ENCODE peak calls at places on chromosomes 2 and 18, in nine cellular contexts. One of them, this sample, is unnamed.

GRCh38 chr2:69046221-69046662 is 33.3 kb downstream of the ANTXR1 start:
- DNase-seq in activated T-helper 1 cell treated with anti-CD3 and anti-CD28 coated beads, Interleukin-12 subunit alpha, Interleukin-12 subunit beta, Interleukin-2, Interleukin-4 antibody, amounts not matched to agents 30 ng/mL and 10 ng/mL and 1 ng/mL, durations not matched to agents 14 hours and 24 hours and 36 hours: no peak
- DNase-seq in central memory CD4-positive, alpha-beta T cell: no peak
- DNase-seq in GM03348: no peak
- DNase-seq in stimulated activated CD4-positive, alpha-beta T cell treated with anti-CD3 and anti-CD28 coated beads, TNF-alpha, amount 100 ng/mL, for 4 hours: no peak
- DNase-seq in CD8-positive, alpha-beta T cell: no peak
- DNase-seq in effector CD4-positive, alpha-beta T cell: no peak
- DNase-seq in NCI-H2171 treated with DMSO at 0.1 percent for 48 hours: no peak
- DNase-seq in GDM1: no peak
- DNase-seq in this sample: no peak

GRCh38 chr2:234595829-234596228 is 98.9 kb upstream of the ARL4C start:
- DNase-seq in stimulated activated CD4-positive, alpha-beta T cell treated with anti-CD3 and anti-CD28 coated beads, TNF-alpha, amount 100 ng/mL, for 4 hours: no peak
- DNase-seq in GM03348: no peak
- DNase-seq in NCI-H2171 treated with DMSO at 0.1 percent for 48 hours: no peak
- DNase-seq in CD8-positive, alpha-beta T cell: no peak
- DNase-seq in central memory CD4-positive, alpha-beta T cell: no peak
- DNase-seq in activated T-helper 1 cell treated with anti-CD3 and anti-CD28 coated beads, Interleukin-12 subunit alpha, Interleukin-12 subunit beta, Interleukin-2, Interleukin-4 antibody, amounts not matched to agents 30 ng/mL and 10 ng/mL and 1 ng/mL, durations not matched to agents 14 hours and 24 hours and 36 hours: no peak
- DNase-seq in GDM1: no peak
- DNase-seq in effector CD4-positive, alpha-beta T cell: no peak
- DNase-seq in this sample: no peak

GRCh38 chr18:11002277-11002676 is 147.1 kb downstream of the PIEZO2 start:
- DNase-seq in NCI-H2171 treated with DMSO at 0.1 percent for 48 hours: no peak
- DNase-seq in effector CD4-positive, alpha-beta T cell: no peak
- DNase-seq in GM03348: no peak
- DNase-seq in stimulated activated CD4-positive, alpha-beta T cell treated with anti-CD3 and anti-CD28 coated beads, TNF-alpha, amount 100 ng/mL, for 4 hours: no peak
- DNase-seq in CD8-positive, alpha-beta T cell: no peak
- DNase-seq in GDM1: no peak
- DNase-seq in activated T-helper 1 cell treated with anti-CD3 and anti-CD28 coated beads, Interleukin-12 subunit alpha, Interleukin-12 subunit beta, Interleukin-2, Interleukin-4 antibody, amounts not matched to agents 30 ng/mL and 10 ng/mL and 1 ng/mL, durations not matched to agents 14 hours and 24 hours and 36 hours: no peak
- DNase-seq in central memory CD4-positive, alpha-beta T cell: no peak
- DNase-seq in this sample: no peak

GRCh38 chr2:70851704-70852103 is 16.1 kb upstream of the CD207 start:
- DNase-seq in CD8-positive, alpha-beta T cell: no peak
- DNase-seq in GM03348: no peak
- DNase-seq in central memory CD4-positive, alpha-beta T cell: no peak
- DNase-seq in effector CD4-positive, alpha-beta T cell: no peak
- DNase-seq in GDM1: peak
- DNase-seq in stimulated activated CD4-positive, alpha-beta T cell treated with anti-CD3 and anti-CD28 coated beads, TNF-alpha, amount 100 ng/mL, for 4 hours: no peak
- DNase-seq in activated T-helper 1 cell treated with anti-CD3 and anti-CD28 coated beads, Interleukin-12 subunit alpha, Interleukin-12 subunit beta, Interleukin-2, Interleukin-4 antibody, amounts not matched to agents 30 ng/mL and 10 ng/mL and 1 ng/mL, durations not matched to agents 14 hours and 24 hours and 36 hours: peak
- DNase-seq in NCI-H2171 treated with DMSO at 0.1 percent for 48 hours: no peak
- DNase-seq in this sample: no peak

GRCh38 chr2:10395893-10396292 is 52.2 kb downstream of the ODC1 start:
- DNase-seq in central memory CD4-positive, alpha-beta T cell: no peak
- DNase-seq in GM03348: no peak
- DNase-seq in GDM1: no peak
- DNase-seq in stimulated activated CD4-positive, alpha-beta T cell treated with anti-CD3 and anti-CD28 coated beads, TNF-alpha, amount 100 ng/mL, for 4 hours: no peak
- DNase-seq in effector CD4-positive, alpha-beta T cell: no peak
- DNase-seq in NCI-H2171 treated with DMSO at 0.1 percent for 48 hours: no peak
- DNase-seq in activated T-helper 1 cell treated with anti-CD3 and anti-CD28 coated beads, Interleukin-12 subunit alpha, Interleukin-12 subunit beta, Interleukin-2, Interleukin-4 antibody, amounts not matched to agents 30 ng/mL and 10 ng/mL and 1 ng/mL, durations not matched to agents 14 hours and 24 hours and 36 hours: no peak
- DNase-seq in CD8-positive, alpha-beta T cell: no peak
- DNase-seq in this sample: no peak

GRCh38 chr2:132400169-132400900 is 16.3 kb upstream of the GPR39 start:
- DNase-seq in GM03348: peak
- DNase-seq in CD8-positive, alpha-beta T cell: no peak
- DNase-seq in activated T-helper 1 cell treated with anti-CD3 and anti-CD28 coated beads, Interleukin-12 subunit alpha, Interleukin-12 subunit beta, Interleukin-2, Interleukin-4 antibody, amounts not matched to agents 30 ng/mL and 10 ng/mL and 1 ng/mL, durations not matched to agents 14 hours and 24 hours and 36 hours: no peak
- DNase-seq in stimulated activated CD4-positive, alpha-beta T cell treated with anti-CD3 and anti-CD28 coated beads, TNF-alpha, amount 100 ng/mL, for 4 hours: no peak
- DNase-seq in GDM1: no peak
- DNase-seq in central memory CD4-positive, alpha-beta T cell: no peak
- DNase-seq in effector CD4-positive, alpha-beta T cell: no peak
- DNase-seq in NCI-H2171 treated with DMSO at 0.1 percent for 48 hours: no peak
- DNase-seq in this sample: no peak

GRCh38 chr2:100309973-100310719 is 12.2 kb downstream of the LONRF2 start:
- DNase-seq in CD8-positive, alpha-beta T cell: no peak
- DNase-seq in effector CD4-positive, alpha-beta T cell: no peak
- DNase-seq in central memory CD4-positive, alpha-beta T cell: no peak
- DNase-seq in stimulated activated CD4-positive, alpha-beta T cell treated with anti-CD3 and anti-CD28 coated beads, TNF-alpha, amount 100 ng/mL, for 4 hours: no peak
- DNase-seq in activated T-helper 1 cell treated with anti-CD3 and anti-CD28 coated beads, Interleukin-12 subunit alpha, Interleukin-12 subunit beta, Interleukin-2, Interleukin-4 antibody, amounts not matched to agents 30 ng/mL and 10 ng/mL and 1 ng/mL, durations not matched to agents 14 hours and 24 hours and 36 hours: no peak
- DNase-seq in NCI-H2171 treated with DMSO at 0.1 percent for 48 hours: no peak
- DNase-seq in GM03348: no peak
- DNase-seq in GDM1: no peak
- DNase-seq in this sample: no peak

GRCh38 chr2:232203936-232204335 is 174.6 kb upstream of the ALPP start:
- DNase-seq in central memory CD4-positive, alpha-beta T cell: no peak
- DNase-seq in activated T-helper 1 cell treated with anti-CD3 and anti-CD28 coated beads, Interleukin-12 subunit alpha, Interleukin-12 subunit beta, Interleukin-2, Interleukin-4 antibody, amounts not matched to agents 30 ng/mL and 10 ng/mL and 1 ng/mL, durations not matched to agents 14 hours and 24 hours and 36 hours: no peak
- DNase-seq in GM03348: no peak
- DNase-seq in effector CD4-positive, alpha-beta T cell: no peak
- DNase-seq in stimulated activated CD4-positive, alpha-beta T cell treated with anti-CD3 and anti-CD28 coated beads, TNF-alpha, amount 100 ng/mL, for 4 hours: no peak
- DNase-seq in NCI-H2171 treated with DMSO at 0.1 percent for 48 hours: no peak
- DNase-seq in GDM1: no peak
- DNase-seq in CD8-positive, alpha-beta T cell: no peak
- DNase-seq in this sample: no peak

GRCh38 chr2:185279999-185280398 is 458.6 kb upstream of the FSIP2 start:
- DNase-seq in GM03348: no peak
- DNase-seq in stimulated activated CD4-positive, alpha-beta T cell treated with anti-CD3 and anti-CD28 coated beads, TNF-alpha, amount 100 ng/mL, for 4 hours: no peak
- DNase-seq in NCI-H2171 treated with DMSO at 0.1 percent for 48 hours: peak
- DNase-seq in activated T-helper 1 cell treated with anti-CD3 and anti-CD28 coated beads, Interleukin-12 subunit alpha, Interleukin-12 subunit beta, Interleukin-2, Interleukin-4 antibody, amounts not matched to agents 30 ng/mL and 10 ng/mL and 1 ng/mL, durations not matched to agents 14 hours and 24 hours and 36 hours: no peak
- DNase-seq in GDM1: no peak
- DNase-seq in CD8-positive, alpha-beta T cell: no peak
- DNase-seq in effector CD4-positive, alpha-beta T cell: no peak
- DNase-seq in central memory CD4-positive, alpha-beta T cell: no peak
- DNase-seq in this sample: no peak

GRCh38 chr18:35616664-35617423 is 35.3 kb downstream of the GALNT1 start:
- DNase-seq in activated T-helper 1 cell treated with anti-CD3 and anti-CD28 coated beads, Interleukin-12 subunit alpha, Interleukin-12 subunit beta, Interleukin-2, Interleukin-4 antibody, amounts not matched to agents 30 ng/mL and 10 ng/mL and 1 ng/mL, durations not matched to agents 14 hours and 24 hours and 36 hours: peak
- DNase-seq in GDM1: peak
- DNase-seq in stimulated activated CD4-positive, alpha-beta T cell treated with anti-CD3 and anti-CD28 coated beads, TNF-alpha, amount 100 ng/mL, for 4 hours: peak
- DNase-seq in effector CD4-positive, alpha-beta T cell: peak
- DNase-seq in central memory CD4-positive, alpha-beta T cell: peak
- DNase-seq in GM03348: peak
- DNase-seq in CD8-positive, alpha-beta T cell: peak
- DNase-seq in NCI-H2171 treated with DMSO at 0.1 percent for 48 hours: no peak
- DNase-seq in this sample: no peak

GRCh38 chr2:164891460-164891859 is 49.8 kb upstream of the COBLL1 start:
- DNase-seq in central memory CD4-positive, alpha-beta T cell: no peak
- DNase-seq in activated T-helper 1 cell treated with anti-CD3 and anti-CD28 coated beads, Interleukin-12 subunit alpha, Interleukin-12 subunit beta, Interleukin-2, Interleukin-4 antibody, amounts not matched to agents 30 ng/mL and 10 ng/mL and 1 ng/mL, durations not matched to agents 14 hours and 24 hours and 36 hours: no peak
- DNase-seq in stimulated activated CD4-positive, alpha-beta T cell treated with anti-CD3 and anti-CD28 coated beads, TNF-alpha, amount 100 ng/mL, for 4 hours: no peak
- DNase-seq in CD8-positive, alpha-beta T cell: no peak
- DNase-seq in effector CD4-positive, alpha-beta T cell: no peak
- DNase-seq in GDM1: no peak
- DNase-seq in GM03348: no peak
- DNase-seq in NCI-H2171 treated with DMSO at 0.1 percent for 48 hours: no peak
- DNase-seq in this sample: no peak

GRCh38 chr18:45167631-45168225 is 447.5 kb upstream of the SLC14A2 start:
- DNase-seq in GM03348: peak
- DNase-seq in GDM1: no peak
- DNase-seq in CD8-positive, alpha-beta T cell: no peak
- DNase-seq in stimulated activated CD4-positive, alpha-beta T cell treated with anti-CD3 and anti-CD28 coated beads, TNF-alpha, amount 100 ng/mL, for 4 hours: no peak
- DNase-seq in activated T-helper 1 cell treated with anti-CD3 and anti-CD28 coated beads, Interleukin-12 subunit alpha, Interleukin-12 subunit beta, Interleukin-2, Interleukin-4 antibody, amounts not matched to agents 30 ng/mL and 10 ng/mL and 1 ng/mL, durations not matched to agents 14 hours and 24 hours and 36 hours: no peak
- DNase-seq in effector CD4-positive, alpha-beta T cell: no peak
- DNase-seq in NCI-H2171 treated with DMSO at 0.1 percent for 48 hours: peak
- DNase-seq in central memory CD4-positive, alpha-beta T cell: no peak
- DNase-seq in this sample: no peak

GRCh38 chr18:42087195-42087594 is 132.2 kb downstream of the PIK3C3 start:
- DNase-seq in GDM1: no peak
- DNase-seq in CD8-positive, alpha-beta T cell: no peak
- DNase-seq in GM03348: no peak
- DNase-seq in activated T-helper 1 cell treated with anti-CD3 and anti-CD28 coated beads, Interleukin-12 subunit alpha, Interleukin-12 subunit beta, Interleukin-2, Interleukin-4 antibody, amounts not matched to agents 30 ng/mL and 10 ng/mL and 1 ng/mL, durations not matched to agents 14 hours and 24 hours and 36 hours: no peak
- DNase-seq in stimulated activated CD4-positive, alpha-beta T cell treated with anti-CD3 and anti-CD28 coated beads, TNF-alpha, amount 100 ng/mL, for 4 hours: no peak
- DNase-seq in central memory CD4-positive, alpha-beta T cell: no peak
- DNase-seq in NCI-H2171 treated with DMSO at 0.1 percent for 48 hours: no peak
- DNase-seq in effector CD4-positive, alpha-beta T cell: no peak
- DNase-seq in this sample: no peak

GRCh38 chr2:15498554-15498953 is 62.6 kb downstream of the NBAS start:
- DNase-seq in GDM1: peak
- DNase-seq in central memory CD4-positive, alpha-beta T cell: no peak
- DNase-seq in activated T-helper 1 cell treated with anti-CD3 and anti-CD28 coated beads, Interleukin-12 subunit alpha, Interleukin-12 subunit beta, Interleukin-2, Interleukin-4 antibody, amounts not matched to agents 30 ng/mL and 10 ng/mL and 1 ng/mL, durations not matched to agents 14 hours and 24 hours and 36 hours: no peak
- DNase-seq in NCI-H2171 treated with DMSO at 0.1 percent for 48 hours: no peak
- DNase-seq in effector CD4-positive, alpha-beta T cell: no peak
- DNase-seq in stimulated activated CD4-positive, alpha-beta T cell treated with anti-CD3 and anti-CD28 coated beads, TNF-alpha, amount 100 ng/mL, for 4 hours: no peak
- DNase-seq in GM03348: no peak
- DNase-seq in CD8-positive, alpha-beta T cell: no peak
- DNase-seq in this sample: no peak